ENCODE peak calls at places on chromosomes 5 and 9, in eight cellular contexts. I, F, W, K, G, Z, T and A are unnamed samples.

GRCh38 chr5:179166886-179167841 is 107.0 kb downstream of the ZNF354C start:
- DNase-seq in I (peak), F (peak), W (no peak), K (peak), G (peak), Z (no peak), T (peak), A (no peak)

GRCh38 chr9:76893395-76893932 is 12.4 kb downstream of the PRUNE2 start:
- DNase-seq in I (no peak), F (no peak), W (no peak), K (peak), G (no peak), Z (no peak), T (no peak), A (no peak)

GRCh38 chr5:74052441-74052840 is 426.4 kb downstream of the ARHGEF28 start:
- DNase-seq in I (no peak), F (no peak), W (no peak), K (no peak), G (no peak), Z (no peak), T (no peak), A (no peak)

GRCh38 chr5:177489119-177489716 is 8.2 kb downstream of the PDLIM7 start:
- DNase-seq in I (no peak), F (no peak), W (no peak), K (no peak), G (peak), Z (peak), T (no peak), A (no peak)

GRCh38 chr5:144794922-144795321 is 624.2 kb downstream of the KCTD16 start:
- DNase-seq in I (no peak), F (no peak), W (no peak), K (no peak), G (no peak), Z (no peak), T (no peak), A (peak)

GRCh38 chr9:16099901-16100300 is 547.1 kb downstream of the CCDC171 start:
- DNase-seq in I (no peak), F (no peak), W (no peak), K (no peak), G (no peak), Z (no peak), T (no peak), A (no peak)

GRCh38 chr5:79713727-79714126 is 24.1 kb downstream of the CMYA5 start:
- DNase-seq in I (no peak), F (no peak), W (no peak), K (no peak), G (no peak), Z (no peak), T (no peak), A (no peak)

GRCh38 chr9:92970467-92970923 is 23.2 kb downstream of the FGD3 start:
- DNase-seq in I (no peak), F (no peak), W (no peak), K (no peak), G (no peak), Z (no peak), T (no peak), A (no peak)

GRCh38 chr5:79829260-79829659 is 139.6 kb downstream of the CMYA5 start:
- DNase-seq in I (no peak), F (no peak), W (no peak), K (no peak), G (no peak), Z (peak), T (peak), A (no peak)

GRCh38 chr5:167633931-167634341 is 657.5 kb upstream of the WWC1 start:
- DNase-seq in I (no peak), F (no peak), W (no peak), K (no peak), G (no peak), Z (peak), T (no peak), A (peak)

GRCh38 chr9:129469188-129469987 is 151.5 kb downstream of the C9orf50 start:
- DNase-seq in I (no peak), F (no peak), W (no peak), K (no peak), G (peak), Z (peak), T (no peak), A (no peak)

GRCh38 chr9:114551750-114552685 is 35.6 kb upstream of the ATP6V1G1 start:
- DNase-seq in I (peak), F (no peak), W (no peak), K (no peak), G (peak), Z (peak), T (no peak), A (peak)

GRCh38 chr9:133777111-133777791 is 39.1 kb upstream of the SARDH start:
- DNase-seq in I (no peak), F (peak), W (no peak), K (no peak), G (peak), Z (no peak), T (no peak), A (no peak)

GRCh38 chr9:2936221-2936620 is 92.3 kb upstream of the PUM3 start:
- DNase-seq in I (no peak), F (no peak), W (no peak), K (no peak), G (no peak), Z (no peak), T (no peak), A (no peak)

GRCh38 chr5:74402553-74402952 is 238.0 kb downstream of the ENC1 start:
- DNase-seq in I (no peak), F (peak), W (no peak), K (peak), G (no peak), Z (no peak), T (no peak), A (no peak)

DNA sequence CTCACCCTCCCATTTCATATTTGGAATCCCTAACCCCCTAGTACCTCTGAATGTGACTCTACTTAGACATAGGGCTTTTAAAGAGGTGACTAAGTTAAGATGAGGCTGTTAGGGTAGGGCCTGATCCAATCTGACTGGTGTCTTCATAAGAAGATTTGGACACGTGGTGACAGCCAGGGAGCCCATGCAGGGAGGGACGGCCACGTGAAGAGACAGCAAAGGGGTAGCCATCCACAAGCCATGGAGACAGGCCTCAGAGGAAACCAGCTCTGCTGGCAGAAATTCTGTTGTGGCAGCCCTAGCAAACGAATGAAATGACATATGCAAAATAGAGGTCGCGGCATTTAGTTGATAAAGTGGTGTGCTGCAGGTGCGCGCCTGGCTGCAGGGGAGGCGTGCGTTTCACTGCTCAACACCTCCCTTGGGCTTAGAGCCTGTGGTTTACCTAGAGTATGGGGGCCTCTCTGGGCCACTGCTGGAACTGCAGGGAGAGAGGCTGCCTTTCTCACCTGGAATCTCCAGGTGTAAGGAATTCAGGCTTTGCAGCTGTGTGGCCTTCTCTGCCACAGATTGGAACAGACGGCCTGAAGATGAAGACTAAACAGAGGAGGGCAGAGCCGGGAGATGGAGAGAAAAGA is 7.1 kb upstream of the AFAP1L1 start:
- DNase-seq in I (no peak), F (no peak), W (peak), K (no peak), G (no peak), Z (no peak), T (no peak), A (no peak)
- TF ChIP-seq CTCF in I (peak), F (peak), W (peak), K (peak), G (peak), Z (no peak), T (peak), A (peak)

GRCh38 chr5:16934669-16935068 is 1.4 kb downstream of the MYO10 start:
- DNase-seq in I (no peak), F (no peak), W (peak), K (no peak), G (no peak), Z (no peak), T (no peak), A (no peak)

GRCh38 chr5:16932401-16932800 is 3.7 kb downstream of the MYO10 start:
- DNase-seq in I (no peak), F (no peak), W (peak), K (no peak), G (no peak), Z (no peak), T (no peak), A (no peak)

GRCh38 chr5:16933337-16933736 is 2.8 kb downstream of the MYO10 start:
- DNase-seq in I (no peak), F (no peak), W (no peak), K (no peak), G (no peak), Z (no peak), T (no peak), A (no peak)

GRCh38 chr5:16935271-16936149 is 578 bp downstream of the MYO10 start:
- DNase-seq in I (no peak), F (peak), W (peak), K (no peak), G (peak), Z (peak), T (no peak), A (no peak)

GRCh38 chr5:16934123-16934522 is 2.0 kb downstream of the MYO10 start:
- DNase-seq in I (peak), F (peak), W (peak), K (no peak), G (peak), Z (peak), T (peak), A (no peak)
- H3K4me3 ChIP-seq in I (peak), F (peak), W (peak), K (no peak), G (peak), Z (peak), T (no peak), A (peak)

GRCh38 chr5:172641359-172642045 is 439 bp downstream of the NEURL1B start:
- DNase-seq in I (no peak), F (no peak), W (no peak), K (no peak), G (peak), Z (peak), T (no peak), A (no peak)
- TF ChIP-seq CTCF in I (peak), F (peak), W (no peak), K (peak), G (peak), Z (peak), T (no peak), A (no peak)

GRCh38 chr9:131097948-131098278 is 1.6 kb downstream of the AIF1L start:
- DNase-seq in I (no peak), F (no peak), W (no peak), K (no peak), G (no peak), Z (no peak), T (no peak), A (no peak)

GRCh38 chr9:131097259-131097947 is 1.1 kb downstream of the AIF1L start:
- DNase-seq in I (no peak), F (no peak), W (no peak), K (no peak), G (no peak), Z (no peak), T (no peak), A (no peak)

GRCh38 chr9:131095666-131096489 is 453 bp upstream of the AIF1L start:
- DNase-seq in I (no peak), F (no peak), W (no peak), K (peak), G (peak), Z (peak), T (no peak), A (no peak)

GRCh38 chr9:131098391-131099087 is 2.2 kb downstream of the AIF1L start:
- DNase-seq in I (no peak), F (no peak), W (no peak), K (no peak), G (peak), Z (no peak), T (no peak), A (no peak)

GRCh38 chr9:131096490-131097258 is at the start of gene AIF1L:
- DNase-seq in I (no peak), F (no peak), W (peak), K (no peak), G (peak), Z (no peak), T (no peak), A (no peak)
- H3K4me3 ChIP-seq in I (peak), F (peak), W (peak), K (peak), G (peak), Z (peak), T (no peak), A (peak)

GRCh38 chr5:36090033-36090432 is 23.4 kb upstream of the UGT3A2 start:
- DNase-seq in I (no peak), F (no peak), W (no peak), K (no peak), G (no peak), Z (peak), T (peak), A (no peak)
- TF ChIP-seq CTCF in I (peak), F (no peak), W (no peak), K (no peak), G (no peak), Z (no peak), T (peak), A (peak)

GRCh38 chr5:38465045-38465444 is 91.4 kb downstream of the LIFR start:
- DNase-seq in I (no peak), F (no peak), W (no peak), K (no peak), G (no peak), Z (no peak), T (no peak), A (no peak)
- H3K4me3 ChIP-seq in I (no peak), F (no peak), W (no peak), K (no peak), G (no peak), Z (no peak), T (no peak), A (no peak)

DNA sequence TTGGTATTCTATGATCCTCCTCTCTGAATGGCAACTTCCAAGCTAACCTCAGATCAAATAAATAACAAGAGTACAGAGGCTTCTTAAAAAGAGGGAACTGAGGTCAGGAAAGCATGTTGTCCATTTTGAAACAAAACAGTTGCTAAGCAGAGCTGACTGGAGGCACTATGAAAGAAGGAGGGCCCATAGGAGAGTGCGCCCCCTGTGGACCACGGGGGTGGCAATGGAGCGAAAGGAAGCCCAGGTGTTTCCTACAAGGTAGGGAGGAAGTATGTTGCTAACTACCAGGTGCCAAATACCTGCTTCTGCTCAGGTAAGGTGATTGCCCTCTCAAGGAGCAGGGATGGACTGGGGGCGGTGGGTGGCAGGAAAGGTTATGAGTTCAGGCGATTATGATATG is 101.8 kb upstream of the MAST4 start:
- DNase-seq in I (no peak), F (no peak), W (no peak), K (no peak), G (no peak), Z (no peak), T (no peak), A (no peak)
- TF ChIP-seq CTCF in I (no peak), F (no peak), W (no peak), K (no peak), G (no peak), Z (no peak), T (peak), A (no peak)

GRCh38 chr5:41508696-41509398 is 1.6 kb downstream of the PLCXD3 start:
- DNase-seq in I (no peak), F (no peak), W (no peak), K (no peak), G (no peak), Z (no peak), T (no peak), A (no peak)
- H3K4me3 ChIP-seq in I (no peak), F (peak), W (no peak), K (peak), G (peak), Z (no peak), T (no peak), A (no peak)

DNA sequence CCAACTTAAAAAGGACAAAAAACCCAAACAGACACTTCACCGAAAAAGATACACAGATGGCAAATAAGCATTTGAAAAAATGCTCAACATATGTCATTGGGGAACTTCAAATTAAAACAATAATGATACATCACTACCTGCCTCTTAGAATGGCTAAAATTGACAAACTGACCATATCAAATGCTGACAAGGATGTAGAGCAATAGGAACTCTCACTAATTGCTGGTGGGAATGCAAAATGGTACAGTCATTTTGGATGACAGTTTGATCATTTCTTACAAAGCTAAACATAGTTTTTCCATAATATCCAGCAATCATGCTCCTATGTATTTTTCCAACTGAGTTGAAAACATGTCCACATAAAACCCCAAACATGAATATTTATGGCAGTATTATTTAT is 58.9 kb upstream of the RAPGEF6 start:
- DNase-seq in I (no peak), F (no peak), W (no peak), K (no peak), G (no peak), Z (no peak), T (no peak), A (no peak)
- TF ChIP-seq CTCF in I (no peak), F (no peak), W (no peak), K (no peak), G (no peak), Z (no peak), T (no peak), A (no peak)